ENCODE peak calls at places on chromosome 10, in seven cellular contexts. J is bronchial epithelial cell, W is neural progenitor cell, L is A549, Q is fibroblast of mammary gland, K is HCT116, Y is astrocyte of the spinal cord. A is an unnamed sample.

GRCh38 chr10:6202684-6203330 is at the start of gene PFKFB3:
- DNase-seq in Q (peak; percentile 89), L (peak; percentile 91), J (peak; percentile 73), Y (peak; percentile 95), W (peak; percentile 99), K (peak; percentile 71), A (peak; percentile 94)

GRCh38 chr10:25766213-25766612 is 167.8 kb upstream of the MYO3A start:
- DNase-seq in Y (no peak), W (peak; percentile 48), J (no peak), K (no peak), Q (no peak), L (no peak), A (no peak)

GRCh38 chr10:45373783-45374450 is at the start of gene ALOX5:
- DNase-seq in Q (no peak), Y (no peak), L (peak; percentile 13), K (no peak), J (no peak), W (peak; percentile 77), A (no peak)

GRCh38 chr10:91012502-91012901 is 91.6 kb upstream of the ANKRD1 start:
- DNase-seq in K (no peak), L (no peak), Y (no peak), Q (peak; percentile 20), J (no peak), W (no peak), A (no peak)

GRCh38 chr10:89867964-89868363 is 166.6 kb downstream of the KIF20B start:
- DNase-seq in Q (peak; percentile 54), J (peak; percentile 80), K (peak; percentile 15), L (no peak), Y (peak; percentile 35), W (no peak), A (peak; percentile 42)

GRCh38 chr10:44961931-44962750 is 2.5 kb downstream of the RASSF4 start:
- DNase-seq in Y (no peak), Q (no peak), W (no peak), K (no peak), J (no peak), L (no peak), A (no peak)

GRCh38 chr10:114173680-114174461 is at the start of gene CCDC186:
- DNase-seq in L (peak; percentile 95), K (peak; percentile 97), Q (peak; percentile 80), Y (peak; percentile 90), W (peak; percentile 98), J (peak; percentile 94), A (peak; percentile 96)

GRCh38 chr10:30422981-30423654 is 10.9 kb upstream of the MAP3K8 start:
- DNase-seq in Y (peak; percentile 56), K (no peak), W (peak; percentile 52), L (peak; percentile 89), Q (peak; percentile 31), J (peak; percentile 86), A (peak; percentile 76)

GRCh38 chr10:121734517-121735137 is 136.4 kb upstream of the FGFR2 start:
- DNase-seq in K (peak; percentile 19), W (peak; percentile 70), Y (no peak), J (no peak), Q (peak; percentile 17), L (peak; percentile 44), A (peak; percentile 57)

GRCh38 chr10:96586419-96587254 is at the start of gene TM9SF3:
- DNase-seq in Q (peak; percentile 76), W (peak; percentile 96), J (peak; percentile 54), Y (peak; percentile 86), K (peak; percentile 49), L (peak; percentile 76), A (peak; percentile 88)

GRCh38 chr10:6333086-6333485 is 130.4 kb downstream of the PFKFB3 start:
- DNase-seq in L (no peak), J (no peak), Q (no peak), K (no peak), Y (no peak), W (no peak), A (no peak)

GRCh38 chr10:482848-483247 is 206.6 kb downstream of the DIP2C start:
- DNase-seq in K (no peak), Y (no peak), L (no peak), W (no peak), Q (no peak), J (no peak), A (no peak)

GRCh38 chr10:42783181-42783549 is 570 bp downstream of the BMS1 start:
- DNase-seq in Q (peak; percentile 55), W (peak; percentile 29), Y (peak; percentile 71), J (peak; percentile 67), L (peak; percentile 21), K (no peak), A (peak; percentile 29)

GRCh38 chr10:558891-559766 is 130.3 kb downstream of the DIP2C start:
- DNase-seq in Q (no peak), K (no peak), W (no peak), J (no peak), Y (no peak), L (no peak), A (no peak)

GRCh38 chr10:43259248-43259980 is 7.5 kb downstream of the RASGEF1A start:
- DNase-seq in J (no peak), W (no peak), L (no peak), Y (no peak), Q (no peak), K (no peak), A (no peak)

GRCh38 chr10:112810651-112811215 is 139.3 kb upstream of the TCF7L2 start:
- DNase-seq in Y (no peak), Q (no peak), J (peak; percentile 27), L (no peak), K (no peak), W (no peak), A (no peak)

GRCh38 chr10:132296671-132297443 is 10.9 kb downstream of the STK32C start:
- DNase-seq in J (no peak), Y (no peak), Q (no peak), K (no peak), L (no peak), W (no peak), A (no peak)

GRCh38 chr10:25828475-25828874 is 105.6 kb upstream of the MYO3A start:
- DNase-seq in J (no peak), Q (no peak), Y (no peak), K (no peak), L (no peak), W (no peak), A (no peak)

GRCh38 chr10:114207349-114207748 is 28.2 kb downstream of the TDRD1 start:
- DNase-seq in K (no peak), W (no peak), Q (no peak), J (no peak), L (no peak), Y (no peak), A (no peak)

GRCh38 chr10:20181408-20181807 is 365.2 kb downstream of the PLXDC2 start:
- DNase-seq in J (no peak), Q (no peak), W (peak; percentile 8), L (no peak), Y (no peak), K (no peak), A (no peak)

GRCh38 chr10:33363112-33363511 is 28.6 kb upstream of the NRP1 start:
- DNase-seq in W (no peak), L (no peak), J (no peak), Y (no peak), Q (no peak), K (no peak), A (no peak)

DNA sequence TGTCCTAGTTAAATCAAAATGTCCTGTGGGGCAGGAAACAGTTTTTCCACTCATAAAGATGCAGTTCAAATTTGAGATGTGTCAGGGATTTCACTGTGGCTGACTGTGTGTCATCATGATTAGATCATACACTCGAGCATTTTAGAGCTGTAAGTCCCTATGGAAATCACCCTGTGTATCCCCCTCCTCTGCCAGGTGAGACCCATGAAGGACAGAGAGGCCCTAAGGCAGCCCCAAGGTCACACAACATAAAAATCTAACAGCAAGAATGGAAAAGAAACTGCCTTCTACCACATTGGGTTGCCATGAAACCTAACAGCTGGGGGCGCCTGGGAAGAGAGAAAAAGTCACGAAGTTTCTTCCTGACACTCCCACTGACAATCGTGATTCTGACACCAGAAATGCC is 135.8 kb downstream of the KCNMA1 start:
- DNase-seq in J (peak; percentile 72), W (no peak), Q (peak; percentile 65), K (no peak), L (no peak), Y (no peak), A (no peak)
- TF ChIP-seq CTCF in J (no peak), W (no peak), Q (no peak), K (no peak), L (no peak), Y (no peak), A (no peak)

DNA sequence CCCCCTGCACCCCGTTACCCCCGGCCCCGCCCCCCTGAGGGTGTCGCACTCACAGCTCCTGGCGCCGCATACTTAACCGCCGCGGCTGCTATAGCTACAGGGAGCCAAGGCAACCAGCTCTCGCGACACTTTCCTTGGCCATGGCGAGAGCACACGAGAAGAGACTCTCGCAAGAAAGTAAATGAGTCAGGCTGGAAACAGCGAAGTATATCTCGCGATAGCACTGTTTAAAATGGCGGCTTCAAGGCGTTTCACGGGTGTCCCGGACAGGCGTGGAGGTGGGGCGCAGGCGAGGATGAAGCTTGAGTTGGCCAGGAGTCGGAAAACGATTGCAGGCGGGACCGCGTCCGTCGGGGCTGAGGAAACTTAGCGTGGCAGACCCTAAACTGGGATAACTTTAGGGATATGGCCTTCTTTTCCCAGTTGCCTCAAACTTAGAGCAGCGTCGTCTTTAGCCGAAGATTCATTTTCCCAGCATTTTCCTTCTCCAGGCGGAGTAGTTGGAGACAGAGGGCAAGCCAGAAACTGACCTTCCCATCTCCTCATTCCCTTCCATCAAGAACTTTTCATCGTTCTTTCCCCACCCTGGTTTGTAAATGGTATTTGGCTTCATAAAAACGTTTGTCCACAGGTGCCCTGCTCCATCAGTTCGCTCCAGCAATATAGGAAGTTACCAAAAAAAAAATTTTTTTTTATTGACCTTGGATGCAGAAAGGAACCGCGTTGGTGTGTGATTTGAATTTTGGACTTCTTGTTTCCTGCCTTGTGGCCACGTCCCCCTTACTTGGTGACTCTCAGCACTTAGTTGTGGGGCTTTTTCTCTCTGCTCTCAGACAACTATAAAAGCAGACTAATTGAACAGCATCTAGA is 15.2 kb downstream of the MYOZ1 start:
- DNase-seq in L (peak; percentile 99), W (peak; percentile 99), Y (peak; percentile 97), Q (peak; percentile 98), J (peak; percentile 98), K (peak; percentile 95), A (peak; percentile 98)
- TF ChIP-seq CTCF in L (no peak), W (no peak), Y (no peak), Q (no peak), J (no peak), K (no peak), A (no peak)

GRCh38 chr10:97679594-97679993 is 7.4 kb downstream of the AVPI1 start:
- DNase-seq in Y (no peak), J (no peak), Q (no peak), K (no peak), L (no peak), W (no peak), A (no peak)

GRCh38 chr10:97676770-97677581 is 10.1 kb downstream of the AVPI1 start:
- DNase-seq in L (peak; percentile 83), K (no peak), Y (peak; percentile 57), W (peak; percentile 71), J (peak; percentile 65), Q (peak; percentile 63), A (peak; percentile 67)

GRCh38 chr10:97669561-97669960 is 17.5 kb downstream of the AVPI1 start:
- DNase-seq in Q (peak; percentile 56), W (no peak), J (no peak), L (no peak), Y (no peak), K (no peak), A (no peak)

GRCh38 chr10:97673736-97674525 is 13.1 kb downstream of the AVPI1 start:
- DNase-seq in L (no peak), Y (peak; percentile 52), Q (peak; percentile 86), K (no peak), J (peak; percentile 56), W (no peak), A (peak; percentile 75)
- TF ChIP-seq CTCF in L (no peak), Y (no peak), Q (no peak), K (no peak), J (no peak), W (no peak), A (no peak)

GRCh38 chr10:7529638-7530037 is 118.8 kb upstream of the SFMBT2 start:
- DNase-seq in L (peak; percentile 13), W (peak; percentile 32), K (peak; percentile 4), J (peak; percentile 2), Y (no peak), Q (no peak), A (peak; percentile 56)
- TF ChIP-seq CTCF in L (peak; percentile 42), W (no peak), K (peak; percentile 29), J (peak; percentile 8), Y (peak; percentile 15), Q (no peak), A (peak; percentile 59)

A was measured in MCF 10A.